ENCODE peak calls at places on chromosome 19, in four cellular contexts. S is COR-L47; K is stimulated activated CD4-positive, alpha-beta T cell treated with anti-CD3 and anti-CD28 coated beads, Interleukin-1b, Interleukin-23, amount 100 ng/mL, for 1 hour; H is neural crest cell. Q is an unnamed sample.

GRCh38 chr19:37468961-37469777 is at the start of gene ZNF570:
- DNase-seq in H (peak), K (peak), S (peak), Q (peak)

GRCh38 chr19:31693131-31693700 is 344.0 kb upstream of the TSHZ3 start:
- DNase-seq in S (no peak), K (no peak), H (no peak), Q (no peak)

GRCh38 chr19:3028305-3029069 is 593 bp downstream of the TLE2 start:
- DNase-seq in H (no peak), S (no peak), K (no peak), Q (no peak)

GRCh38 chr19:48338253-48338755 is 13.0 kb downstream of the EMP3 start:
- DNase-seq in K (no peak), H (no peak), S (no peak), Q (no peak)

GRCh38 chr19:47765522-47766358 is 12.8 kb upstream of the SELENOW start:
- DNase-seq in H (peak), S (peak), K (no peak), Q (peak)

GRCh38 chr19:48659768-48660167 is 13.0 kb downstream of the NTN5 start:
- DNase-seq in H (no peak), S (no peak), K (no peak), Q (no peak)

GRCh38 chr19:401836-402535 is 7.0 kb downstream of the C2CD4C start:
- DNase-seq in K (no peak), H (no peak), S (peak), Q (no peak)

GRCh38 chr19:6086081-6086858 is 24.0 kb downstream of the RFX2 start:
- DNase-seq in K (no peak), S (no peak), H (no peak), Q (no peak)

GRCh38 chr19:11833541-11833940 is 15.0 kb upstream of the ZNF439 start:
- DNase-seq in S (no peak), H (no peak), K (no peak), Q (no peak)

GRCh38 chr19:27774337-27774736 is 1438.6 kb downstream of the UQCRFS1 start:
- DNase-seq in H (no peak), K (no peak), S (no peak), Q (no peak)

GRCh38 chr19:1213391-1214286 is 8.1 kb downstream of the STK11 start:
- DNase-seq in S (no peak), H (no peak), K (no peak), Q (peak)

GRCh38 chr19:50198431-50199253 is 4.8 kb upstream of the MYH14 start:
- DNase-seq in K (no peak), S (no peak), H (no peak), Q (no peak)

GRCh38 chr19:3606174-3606689 is 443 bp downstream of the TBXA2R start:
- DNase-seq in H (no peak), S (peak), K (no peak), Q (no peak)

GRCh38 chr19:49086296-49086695 is 1.0 kb downstream of the SNRNP70 start:
- DNase-seq in H (no peak), K (no peak), S (no peak), Q (no peak)

GRCh38 chr19:33175156-33175782 is 18.9 kb upstream of the LRP3 start:
- DNase-seq in S (no peak), H (no peak), K (no peak), Q (no peak)

GRCh38 chr19:24099829-24100228 is 12.8 kb downstream of the ZNF254 start:
- DNase-seq in S (no peak), K (no peak), H (no peak), Q (no peak)

GRCh38 chr19:46426506-46427162 is 2.1 kb downstream of the PNMA8C start:
- DNase-seq in K (no peak), S (peak), H (peak), Q (peak)

GRCh38 chr19:57190301-57190700 is 999 bp upstream of the ZNF264 start:
- DNase-seq in K (no peak), S (no peak), H (no peak), Q (no peak)